ENCODE peak calls at places on chromosomes 16 and 17, in five cellular contexts. One of them, this sample, is unnamed.

GRCh38 chr17:40319651-40320550 is 10.9 kb downstream of the RARA start:
- DNase-seq in ovary: no peak
- DNase-seq in A549: no peak
- DNase-seq in K562: no peak
- DNase-seq in AG04450: no peak
- DNase-seq in this sample: no peak

GRCh38 chr16:73840710-73841109 is 455.9 kb upstream of the PSMD7 start:
- DNase-seq in AG04450: no peak
- DNase-seq in ovary: no peak
- DNase-seq in A549: no peak
- DNase-seq in K562: no peak
- DNase-seq in this sample: no peak

GRCh38 chr16:79307214-79307613 is 293.3 kb downstream of the MAF start:
- DNase-seq in K562: no peak
- DNase-seq in AG04450: no peak
- DNase-seq in ovary: no peak
- DNase-seq in A549: no peak
- DNase-seq in this sample: no peak

GRCh38 chr17:60602871-60603270 is 2.9 kb downstream of the PPM1D start:
- DNase-seq in AG04450: no peak
- DNase-seq in K562: no peak
- DNase-seq in A549: no peak
- DNase-seq in ovary: no peak
- DNase-seq in this sample: no peak

GRCh38 chr17:8650119-8650499 is 19.6 kb upstream of the MYH10 start:
- DNase-seq in A549: no peak
- DNase-seq in ovary: no peak
- DNase-seq in K562: no peak
- DNase-seq in AG04450: no peak
- DNase-seq in this sample: no peak

GRCh38 chr17:29124135-29124930 is 55.9 kb downstream of the MYO18A start:
- DNase-seq in AG04450: no peak
- DNase-seq in A549: peak
- DNase-seq in K562: peak
- DNase-seq in ovary: no peak
- DNase-seq in this sample: peak

GRCh38 chr16:55401036-55401435 is 77.0 kb downstream of the IRX6 start:
- DNase-seq in A549: no peak
- DNase-seq in AG04450: no peak
- DNase-seq in K562: no peak
- DNase-seq in ovary: no peak
- DNase-seq in this sample: no peak

GRCh38 chr17:66347661-66348604 is 45.5 kb downstream of the PRKCA start:
- DNase-seq in A549: peak
- DNase-seq in ovary: no peak
- DNase-seq in K562: no peak
- DNase-seq in AG04450: no peak
- DNase-seq in this sample: peak

GRCh38 chr17:19533718-19534561 is at the start of gene SLC47A1:
- DNase-seq in ovary: peak
- DNase-seq in K562: no peak
- DNase-seq in A549: peak
- DNase-seq in AG04450: no peak
- DNase-seq in this sample: peak

GRCh38 chr16:77686385-77686784 is 35.9 kb upstream of the NUDT7 start:
- DNase-seq in AG04450: no peak
- DNase-seq in K562: no peak
- DNase-seq in A549: no peak
- DNase-seq in ovary: no peak
- DNase-seq in this sample: no peak

GRCh38 chr16:31421587-31421986 is 6.6 kb downstream of the COX6A2 start:
- DNase-seq in A549: no peak
- DNase-seq in K562: no peak
- DNase-seq in AG04450: no peak
- DNase-seq in ovary: no peak
- DNase-seq in this sample: no peak

GRCh38 chr16:86575754-86576557 is 2.4 kb upstream of the FOXL1 start:
- DNase-seq in AG04450: peak
- DNase-seq in K562: peak
- DNase-seq in A549: peak
- DNase-seq in ovary: no peak
- DNase-seq in this sample: peak

GRCh38 chr16:50547944-50548658 is at the start of gene NKD1:
- DNase-seq in ovary: peak
- DNase-seq in K562: peak
- DNase-seq in A549: peak
- DNase-seq in AG04450: no peak
- DNase-seq in this sample: peak

GRCh38 chr16:29664133-29664912 is 1.3 kb downstream of the SPN start:
- DNase-seq in K562: peak
- DNase-seq in ovary: no peak
- DNase-seq in A549: no peak
- DNase-seq in AG04450: no peak
- DNase-seq in this sample: no peak

GRCh38 chr16:56029026-56029425 is 153.9 kb upstream of the CES5A start:
- DNase-seq in AG04450: no peak
- DNase-seq in K562: no peak
- DNase-seq in A549: no peak
- DNase-seq in ovary: no peak
- DNase-seq in this sample: no peak

GRCh38 chr17:15507896-15508295 is 40.5 kb upstream of the CDRT4 start:
- DNase-seq in ovary: no peak
- DNase-seq in A549: no peak
- DNase-seq in K562: no peak
- DNase-seq in AG04450: no peak
- DNase-seq in this sample: no peak

GRCh38 chr17:4836221-4836620 is 3.1 kb downstream of the MINK1 start:
- DNase-seq in K562: no peak
- DNase-seq in AG04450: no peak
- DNase-seq in ovary: no peak
- DNase-seq in A549: no peak
- DNase-seq in this sample: no peak

GRCh38 chr16:78034530-78034929 is 12.2 kb downstream of the CLEC3A start:
- DNase-seq in AG04450: no peak
- DNase-seq in K562: no peak
- DNase-seq in A549: no peak
- DNase-seq in ovary: no peak
- DNase-seq in this sample: no peak

GRCh38 chr16:83771306-83771942 is 36.4 kb upstream of the HSBP1 start:
- DNase-seq in AG04450: no peak
- DNase-seq in K562: no peak
- DNase-seq in A549: no peak
- DNase-seq in ovary: no peak
- DNase-seq in this sample: no peak

GRCh38 chr16:20747030-20747816 is 5.6 kb upstream of the THUMPD1 start:
- DNase-seq in AG04450: no peak
- DNase-seq in K562: peak
- DNase-seq in ovary: no peak
- DNase-seq in A549: peak
- DNase-seq in this sample: no peak

GRCh38 chr17:45235071-45236001 is 13.7 kb downstream of the FMNL1 start:
- DNase-seq in K562: peak
- DNase-seq in A549: peak
- DNase-seq in AG04450: peak
- DNase-seq in ovary: peak
- DNase-seq in this sample: peak

GRCh38 chr17:32102697-32103096 is 39.6 kb upstream of the RHOT1 start:
- DNase-seq in ovary: no peak
- DNase-seq in A549: no peak
- DNase-seq in AG04450: no peak
- DNase-seq in K562: no peak
- DNase-seq in this sample: no peak

GRCh38 chr17:3893720-3894116 is 865 bp upstream of the CAMKK1 start:
- DNase-seq in AG04450: no peak
- DNase-seq in A549: no peak
- DNase-seq in ovary: no peak
- DNase-seq in K562: no peak
- DNase-seq in this sample: no peak

DNA sequence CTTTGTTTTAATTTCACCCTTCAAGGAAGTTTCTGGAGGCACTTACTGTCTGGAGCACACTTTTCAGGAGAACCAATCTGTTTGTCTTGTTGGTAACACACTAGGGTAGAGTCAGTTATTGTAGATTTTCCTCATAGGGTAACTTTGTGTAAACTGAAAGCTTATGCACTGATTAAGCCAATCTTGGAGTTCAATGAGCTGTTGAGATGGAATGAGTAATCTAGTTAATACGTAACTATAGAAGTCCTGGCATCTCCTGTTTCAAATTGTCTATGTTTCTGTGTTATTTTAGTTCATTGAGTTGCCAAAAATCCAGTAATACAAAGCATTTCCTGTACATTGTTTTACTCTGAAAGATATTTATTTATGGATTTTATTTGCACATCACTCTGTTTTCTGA is 111.6 kb upstream of the HAS3 start:
- DNase-seq in K562: no peak
- DNase-seq in A549: peak
- DNase-seq in AG04450: peak
- DNase-seq in ovary: no peak
- DNase-seq in this sample: peak
- TF ChIP-seq CTCF in K562: no peak
- TF ChIP-seq CTCF in A549: no peak
- TF ChIP-seq CTCF in AG04450: no peak
- TF ChIP-seq CTCF in ovary: no peak
- TF ChIP-seq CTCF in this sample: no peak

GRCh38 chr17:57984226-57984890 is 3.7 kb downstream of the VEZF1 start:
- DNase-seq in ovary: no peak
- DNase-seq in AG04450: no peak
- DNase-seq in A549: no peak
- DNase-seq in K562: no peak
- DNase-seq in this sample: no peak
- H3K27ac ChIP-seq in ovary: no peak
- H3K27ac ChIP-seq in AG04450: no peak
- H3K27ac ChIP-seq in A549: peak
- H3K27ac ChIP-seq in K562: no peak
- H3K27ac ChIP-seq in this sample: peak

GRCh38 chr16:70152578-70153302 is 20.8 kb upstream of the CLEC18C start:
- DNase-seq in AG04450: no peak
- DNase-seq in K562: peak
- DNase-seq in ovary: no peak
- DNase-seq in A549: no peak
- DNase-seq in this sample: no peak

GRCh38 chr16:70151941-70152509 is 21.6 kb upstream of the CLEC18C start:
- DNase-seq in AG04450: no peak
- DNase-seq in A549: no peak
- DNase-seq in ovary: no peak
- DNase-seq in K562: peak
- DNase-seq in this sample: no peak

GRCh38 chr16:70156207-70156978 is 17.2 kb upstream of the CLEC18C start:
- DNase-seq in AG04450: no peak
- DNase-seq in ovary: peak
- DNase-seq in K562: peak
- DNase-seq in A549: no peak
- DNase-seq in this sample: no peak

GRCh38 chr16:70157105-70157476 is 16.5 kb upstream of the CLEC18C start:
- DNase-seq in AG04450: no peak
- DNase-seq in ovary: peak
- DNase-seq in K562: peak
- DNase-seq in A549: no peak
- DNase-seq in this sample: no peak

GRCh38 chr16:70151391-70151790 is 22.2 kb upstream of the CLEC18C start:
- DNase-seq in A549: no peak
- DNase-seq in AG04450: no peak
- DNase-seq in K562: no peak
- DNase-seq in ovary: no peak
- DNase-seq in this sample: no peak
- TF ChIP-seq CTCF in A549: no peak
- TF ChIP-seq CTCF in AG04450: no peak
- TF ChIP-seq CTCF in K562: no peak
- TF ChIP-seq CTCF in ovary: no peak
- TF ChIP-seq CTCF in this sample: no peak

DNA sequence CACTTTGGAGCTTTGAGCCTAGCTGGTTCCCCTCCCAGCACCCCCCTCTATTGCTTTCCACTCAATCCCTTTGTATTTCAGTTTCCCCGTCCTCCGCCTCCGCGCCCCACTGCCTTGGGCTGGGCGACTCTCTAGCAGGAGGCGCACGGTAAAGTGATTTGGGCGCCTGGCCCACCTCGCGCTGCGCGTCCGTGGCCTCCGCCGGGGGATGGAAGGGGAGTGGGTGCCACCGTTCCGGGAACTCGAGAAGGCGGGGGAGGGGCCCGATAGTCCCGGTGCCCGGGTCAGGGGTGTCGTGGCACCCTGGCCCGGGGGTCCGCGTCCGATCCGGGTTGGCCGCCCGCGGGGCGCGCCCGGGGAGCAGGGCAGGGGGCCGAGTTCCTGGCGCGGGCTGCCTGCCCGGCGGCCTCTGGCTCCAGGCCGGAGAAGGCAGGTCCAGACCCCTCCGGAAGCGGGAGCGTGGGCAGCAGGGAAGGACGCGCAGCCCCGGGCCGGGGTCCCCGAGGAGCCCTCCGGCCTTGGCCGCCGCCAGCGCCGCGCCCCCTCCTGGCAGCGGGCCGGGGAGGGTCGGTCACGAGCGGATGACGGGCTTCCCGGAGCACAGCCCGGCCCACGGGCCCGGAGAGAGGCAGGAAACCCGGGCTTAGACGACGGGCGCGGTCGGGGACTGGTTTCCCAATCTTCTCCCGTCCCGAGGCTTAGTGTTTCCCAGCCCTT is 15.8 kb downstream of the MEOX1 start:
- DNase-seq in A549: no peak
- DNase-seq in AG04450: no peak
- DNase-seq in K562: no peak
- DNase-seq in ovary: peak
- DNase-seq in this sample: no peak
- H3K27ac ChIP-seq in A549: no peak
- H3K27ac ChIP-seq in AG04450: no peak
- H3K27ac ChIP-seq in K562: no peak
- H3K27ac ChIP-seq in ovary: peak
- H3K27ac ChIP-seq in this sample: no peak

DNA sequence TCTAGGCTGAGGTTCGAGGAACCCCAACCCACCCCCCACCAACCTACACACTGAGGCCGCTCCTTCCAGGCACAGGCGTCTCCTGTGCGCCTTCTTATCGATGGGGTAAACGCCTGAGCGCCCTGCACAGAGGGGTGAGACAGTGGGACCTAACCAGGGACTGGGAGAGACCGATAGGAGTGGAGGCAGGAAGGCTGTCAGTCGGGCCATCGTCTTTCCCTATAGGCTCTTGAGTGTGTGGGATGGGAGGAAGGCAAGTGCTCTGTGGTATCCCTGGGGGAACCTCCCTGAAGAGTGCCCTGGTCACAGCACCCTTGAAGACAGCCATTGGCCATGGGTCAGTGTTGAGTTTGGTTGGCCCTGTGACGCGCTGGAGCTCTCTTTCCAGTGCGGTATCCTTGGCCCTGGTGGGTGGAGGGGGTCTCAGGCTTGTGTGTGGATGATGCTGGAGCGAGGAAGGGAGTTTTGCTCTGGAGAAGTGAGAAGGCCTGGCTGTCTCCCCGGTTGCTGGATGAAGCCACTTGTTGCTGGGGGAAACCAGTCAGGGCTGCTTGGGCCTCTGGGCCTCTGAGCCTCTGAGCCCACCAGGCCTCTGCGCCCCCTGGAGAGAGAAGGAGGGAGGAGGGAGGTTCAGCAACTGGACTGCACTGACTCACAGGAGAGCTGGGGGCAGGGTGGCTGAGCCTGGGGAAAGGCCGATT is 1.7 kb downstream of the GPRC5C start:
- DNase-seq in K562: peak
- DNase-seq in A549: no peak
- DNase-seq in ovary: peak
- DNase-seq in AG04450: no peak
- DNase-seq in this sample: no peak
- TF ChIP-seq CTCF in K562: no peak
- TF ChIP-seq CTCF in A549: no peak
- TF ChIP-seq CTCF in ovary: no peak
- TF ChIP-seq CTCF in AG04450: no peak
- TF ChIP-seq CTCF in this sample: no peak